ENCODE peak calls at places on chromosome 16, in ten cellular contexts. W, I, J, R, V, Q, X, O, G and E are unnamed samples.

GRCh38 chr16:11670171-11671131 is 2.2 kb downstream of the SNN start:
- DNase-seq in W (peak; percentile 62), I (no peak), J (peak; percentile 50), R (no peak), V (no peak), Q (no peak), X (no peak), O (no peak), G (no peak), E (peak; percentile 84)

GRCh38 chr16:85557083-85557975 is 55.8 kb upstream of the GSE1 start:
- DNase-seq in W (peak; percentile 66), I (peak; percentile 48), J (peak; percentile 77), R (no peak), V (no peak), Q (no peak), X (peak; percentile 65), O (no peak), G (no peak), E (peak; percentile 89)

GRCh38 chr16:10668322-10669045 is 26.2 kb downstream of the TEKT5 start:
- DNase-seq in W (no peak), I (peak; percentile 81), J (peak; percentile 85), R (no peak), V (peak; percentile 41), Q (no peak), X (peak; percentile 27), O (no peak), G (no peak), E (no peak)

GRCh38 chr16:20744922-20745440 is 3.4 kb upstream of the THUMPD1 start:
- DNase-seq in W (no peak), I (no peak), J (no peak), R (no peak), V (no peak), Q (no peak), X (no peak), O (no peak), G (no peak), E (peak; percentile 76)

GRCh38 chr16:15643453-15644305 is 725 bp upstream of the MARF1 start:
- DNase-seq in W (no peak), I (peak; percentile 57), J (peak; percentile 47), R (no peak), V (peak; percentile 16), Q (no peak), X (peak; percentile 77), O (no peak), G (no peak), E (no peak)

GRCh38 chr16:85261657-85262557 is 149.6 kb upstream of the CIBAR2 start:
- DNase-seq in W (no peak), I (no peak), J (no peak), R (no peak), V (no peak), Q (no peak), X (no peak), O (no peak), G (no peak), E (no peak)

GRCh38 chr16:90077757-90078593 is 844 bp upstream of the PRDM7 start:
- DNase-seq in W (peak; percentile 34), I (peak; percentile 55), J (peak; percentile 60), R (no peak), V (peak; percentile 52), Q (no peak), X (peak; percentile 51), O (no peak), G (no peak), E (peak; percentile 77)

GRCh38 chr16:3861808-3862451 is 18.6 kb downstream of the CREBBP start:
- DNase-seq in W (no peak), I (no peak), J (no peak), R (no peak), V (peak; percentile 37), Q (no peak), X (no peak), O (no peak), G (no peak), E (peak; percentile 84)

GRCh38 chr16:19804538-19805323 is 79.9 kb downstream of the GPRC5B start:
- DNase-seq in W (peak; percentile 85), I (peak; percentile 87), J (peak; percentile 70), R (peak; percentile 50), V (peak; percentile 13), Q (peak; percentile 80), X (no peak), O (no peak), G (no peak), E (no peak)

GRCh38 chr16:69762843-69763556 is 868 bp downstream of the WWP2 start:
- DNase-seq in W (no peak), I (no peak), J (no peak), R (no peak), V (no peak), Q (no peak), X (peak; percentile 61), O (no peak), G (peak; percentile 25), E (no peak)

GRCh38 chr16:69105501-69106361 is at the start of gene HAS3:
- DNase-seq in W (peak; percentile 76), I (peak; percentile 93), J (peak; percentile 93), R (no peak), V (peak; percentile 67), Q (no peak), X (peak; percentile 80), O (no peak), G (peak; percentile 48), E (peak; percentile 78)

GRCh38 chr16:13839577-13839976 is 80.4 kb upstream of the ERCC4 start:
- DNase-seq in W (no peak), I (no peak), J (peak; percentile 38), R (no peak), V (no peak), Q (no peak), X (no peak), O (no peak), G (no peak), E (no peak)

GRCh38 chr16:2150418-2151187 is 2.2 kb downstream of the RAB26 start:
- DNase-seq in W (peak; percentile 74), I (peak; percentile 80), J (peak; percentile 90), R (no peak), V (peak; percentile 93), Q (no peak), X (no peak), O (no peak), G (no peak), E (peak; percentile 68)

GRCh38 chr16:78340590-78340989 is 241.1 kb downstream of the WWOX start:
- DNase-seq in W (no peak), I (no peak), J (no peak), R (no peak), V (no peak), Q (no peak), X (no peak), O (no peak), G (no peak), E (no peak)

GRCh38 chr16:82761858-82762257 is 135.1 kb downstream of the CDH13 start:
- DNase-seq in W (no peak), I (no peak), J (no peak), R (no peak), V (no peak), Q (no peak), X (no peak), O (no peak), G (no peak), E (no peak)

GRCh38 chr16:27219161-27219560 is 15.8 kb downstream of the KDM8 start:
- DNase-seq in W (no peak), I (no peak), J (no peak), R (no peak), V (no peak), Q (no peak), X (no peak), O (no peak), G (no peak), E (no peak)

GRCh38 chr16:55532227-55532626 is 23.4 kb downstream of the LPCAT2 start:
- DNase-seq in W (no peak), I (no peak), J (no peak), R (no peak), V (no peak), Q (no peak), X (no peak), O (no peak), G (no peak), E (no peak)

GRCh38 chr16:89759742-89760366 is 38.5 kb downstream of the ZNF276 start:
- DNase-seq in W (no peak), I (peak; percentile 22), J (no peak), R (no peak), V (no peak), Q (no peak), X (no peak), O (no peak), G (no peak), E (no peak)

GRCh38 chr16:72083778-72084404 is 9.5 kb downstream of the TXNL4B start:
- DNase-seq in W (no peak), I (no peak), J (no peak), R (no peak), V (no peak), Q (no peak), X (no peak), O (no peak), G (no peak), E (no peak)
- H3K27me3 ChIP-seq in W (no peaks in the 10 kb centered on the region), I (no peaks in the 10 kb centered on the region), J (no peaks in the 10 kb centered on the region), R (no peaks in the 10 kb centered on the region), V (no peaks in the 10 kb centered on the region), Q (no peaks in the 10 kb centered on the region), X (no peaks in the 10 kb centered on the region), O (no peaks in the 10 kb centered on the region), G (no peaks in the 10 kb centered on the region), E (no peaks in the 10 kb centered on the region)

GRCh38 chr16:30369938-30370443 is 303 bp downstream of the TBC1D10B start:
- DNase-seq in W (no peak), I (no peak), J (no peak), R (no peak), V (no peak), Q (no peak), X (no peak), O (no peak), G (no peak), E (no peak)
- TF ChIP-seq CTCF in W (no peak), I (no peak), J (peak; percentile 53), R (peak; percentile 26), V (no peak), Q (no peak), X (no peak), O (no peak), G (no peak), E (no peak)

GRCh38 chr16:54193013-54193655 is 93.5 kb downstream of the IRX3 start:
- DNase-seq in W (no peak), I (no peak), J (no peak), R (no peak), V (no peak), Q (no peak), X (no peak), O (no peak), G (no peak), E (no peak)
- H3K4me3 ChIP-seq in W (no peak overlapping the region), I (no peak overlapping the region), J (no peak overlapping the region), R (no peak overlapping the region), V (peak overlapping the region; percentile 32), Q (no peak overlapping the region), X (no peak overlapping the region), O (no peak overlapping the region), G (no peak overlapping the region), E (no peak overlapping the region)

DNA sequence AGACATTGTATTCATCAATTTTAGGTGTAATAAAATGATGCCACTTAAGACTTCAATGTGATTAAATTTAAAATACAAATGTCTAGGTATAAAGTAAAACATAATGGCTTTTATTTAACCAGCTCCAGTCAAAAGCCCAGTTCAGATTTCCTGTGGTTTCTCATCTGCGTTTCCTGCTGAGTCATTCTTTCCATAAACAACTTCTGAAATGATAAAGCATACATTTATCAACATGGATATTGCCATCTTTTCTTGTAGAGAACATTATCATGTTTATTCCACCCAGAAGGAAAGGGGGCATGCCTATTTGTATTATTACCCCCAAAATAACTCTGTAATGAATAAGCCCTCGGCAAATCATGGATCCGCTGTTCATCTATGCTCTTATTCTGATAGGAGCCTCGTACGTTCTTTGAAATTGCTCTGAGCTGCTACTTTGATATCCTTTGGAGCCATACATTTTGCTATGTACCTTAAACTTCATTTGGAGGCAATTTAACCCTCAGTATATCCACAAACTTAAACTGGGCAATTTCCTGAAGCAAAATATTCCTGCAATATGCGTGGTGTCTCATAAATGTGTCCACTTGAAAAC is 28.3 kb downstream of the HSBP1 start:
- DNase-seq in W (no peak), I (no peak), J (no peak), R (no peak), V (no peak), Q (no peak), X (no peak), O (no peak), G (no peak), E (no peak)
- H3K27me3 ChIP-seq in W (peaks cover 3% of the 10 kb centered on the region), I (no peaks in the 10 kb centered on the region), J (no peaks in the 10 kb centered on the region), R (no peaks in the 10 kb centered on the region), V (peaks cover 3% of the 10 kb centered on the region), Q (no peaks in the 10 kb centered on the region), X (no peaks in the 10 kb centered on the region), O (peaks cover 9% of the 10 kb centered on the region), G (no peaks in the 10 kb centered on the region), E (no peaks in the 10 kb centered on the region)